ENCODE peak calls at places on chromosomes 12 and 14, in five cellular contexts. V, U, T, G and B are unnamed samples.

GRCh38 chr14:50410921-50411320 is 14.2 kb upstream of the CDKL1 start:
- DNase-seq in V (no peak), U (peak), T (no peak), G (no peak), B (no peak)

GRCh38 chr14:99158150-99158549 is 113.8 kb downstream of the BCL11B start:
- DNase-seq in V (peak), U (no peak), T (no peak), G (no peak), B (no peak)

GRCh38 chr12:92444763-92445162 is 258.0 kb upstream of the PLEKHG7 start:
- DNase-seq in V (no peak), U (no peak), T (no peak), G (no peak), B (no peak)

GRCh38 chr12:75585309-75585708 is 73.9 kb upstream of the KRR1 start:
- DNase-seq in V (peak), U (peak), T (no peak), G (no peak), B (no peak)

GRCh38 chr14:64012003-64012402 is 159.2 kb downstream of the SYNE2 start:
- DNase-seq in V (no peak), U (no peak), T (no peak), G (no peak), B (no peak)

GRCh38 chr12:87847147-87847546 is 182.1 kb downstream of the C12orf50 start:
- DNase-seq in V (no peak), U (no peak), T (no peak), G (no peak), B (no peak)

GRCh38 chr14:99035712-99036593 is 236.0 kb downstream of the BCL11B start:
- DNase-seq in V (peak), U (peak), T (no peak), G (no peak), B (no peak)

GRCh38 chr12:91722072-91722471 is 423.6 kb downstream of the BTG1 start:
- DNase-seq in V (no peak), U (no peak), T (no peak), G (no peak), B (no peak)

GRCh38 chr14:23605931-23606585 is 27.5 kb upstream of the JPH4 start:
- DNase-seq in V (no peak), U (peak), T (peak), G (no peak), B (no peak)

GRCh38 chr12:116717466-116718457 is 20.1 kb downstream of the SPRING1 start:
- DNase-seq in V (no peak), U (peak), T (no peak), G (peak), B (no peak)

GRCh38 chr12:108642899-108643654 is 9.4 kb upstream of the SELPLG start:
- DNase-seq in V (no peak), U (no peak), T (no peak), G (no peak), B (no peak)

GRCh38 chr12:65896743-65897142 is 72.5 kb downstream of the HMGA2 start:
- DNase-seq in V (no peak), U (no peak), T (no peak), G (no peak), B (no peak)

GRCh38 chr12:4506870-4507269 is 31.8 kb upstream of the RAD51AP1 start:
- DNase-seq in V (no peak), U (peak), T (peak), G (no peak), B (no peak)

GRCh38 chr12:52870361-52871290 is 21.8 kb upstream of the KRT78 start:
- DNase-seq in V (peak), U (peak), T (no peak), G (peak), B (peak)

GRCh38 chr12:102961488-102961801 is 4.0 kb downstream of the ASCL1 start:
- DNase-seq in V (no peak), U (no peak), T (no peak), G (no peak), B (no peak)

GRCh38 chr12:26056335-26056734 is 68.5 kb downstream of the BHLHE41 start:
- DNase-seq in V (peak), U (peak), T (no peak), G (no peak), B (no peak)

GRCh38 chr12:92079054-92079385 is 66.6 kb downstream of the BTG1 start:
- DNase-seq in V (no peak), U (no peak), T (no peak), G (no peak), B (no peak)

GRCh38 chr14:23327947-23328744 is 6.9 kb downstream of the PABPN1 start:
- DNase-seq in V (peak), U (peak), T (no peak), G (peak), B (peak)

GRCh38 chr12:61290473-61290872 is 969.7 kb upstream of the USP15 start:
- DNase-seq in V (no peak), U (no peak), T (no peak), G (no peak), B (no peak)

GRCh38 chr14:76186318-76187027 is 34.8 kb downstream of the GPATCH2L start:
- DNase-seq in V (no peak), U (no peak), T (peak), G (no peak), B (no peak)

GRCh38 chr14:76337619-76338545 is 38.1 kb upstream of the ESRRB start:
- DNase-seq in V (no peak), U (no peak), T (no peak), G (peak), B (no peak)

GRCh38 chr12:25852792-25853191 is 105.7 kb upstream of the RASSF8 start:
- DNase-seq in V (peak), U (peak), T (no peak), G (no peak), B (no peak)

GRCh38 chr12:96441811-96442210 is 41.6 kb upstream of the CDK17 start:
- DNase-seq in V (no peak), U (no peak), T (no peak), G (no peak), B (no peak)

GRCh38 chr12:24111101-24111500 is 161.6 kb upstream of the SOX5 start:
- DNase-seq in V (no peak), U (peak), T (no peak), G (no peak), B (no peak)

GRCh38 chr14:100747021-100747586 is 20.4 kb downstream of the DLK1 start:
- DNase-seq in V (peak), U (peak), T (no peak), G (no peak), B (no peak)

GRCh38 chr12:11728154-11728755 is 78.8 kb downstream of the ETV6 start:
- DNase-seq in V (no peak), U (no peak), T (no peak), G (no peak), B (no peak)

GRCh38 chr12:125187780-125188741 is 122.8 kb downstream of the AACS start:
- DNase-seq in V (no peak), U (no peak), T (no peak), G (no peak), B (no peak)

GRCh38 chr14:40417777-40418401 is 985.7 kb upstream of the FBXO33 start:
- DNase-seq in V (peak), U (no peak), T (no peak), G (peak), B (peak)

DNA sequence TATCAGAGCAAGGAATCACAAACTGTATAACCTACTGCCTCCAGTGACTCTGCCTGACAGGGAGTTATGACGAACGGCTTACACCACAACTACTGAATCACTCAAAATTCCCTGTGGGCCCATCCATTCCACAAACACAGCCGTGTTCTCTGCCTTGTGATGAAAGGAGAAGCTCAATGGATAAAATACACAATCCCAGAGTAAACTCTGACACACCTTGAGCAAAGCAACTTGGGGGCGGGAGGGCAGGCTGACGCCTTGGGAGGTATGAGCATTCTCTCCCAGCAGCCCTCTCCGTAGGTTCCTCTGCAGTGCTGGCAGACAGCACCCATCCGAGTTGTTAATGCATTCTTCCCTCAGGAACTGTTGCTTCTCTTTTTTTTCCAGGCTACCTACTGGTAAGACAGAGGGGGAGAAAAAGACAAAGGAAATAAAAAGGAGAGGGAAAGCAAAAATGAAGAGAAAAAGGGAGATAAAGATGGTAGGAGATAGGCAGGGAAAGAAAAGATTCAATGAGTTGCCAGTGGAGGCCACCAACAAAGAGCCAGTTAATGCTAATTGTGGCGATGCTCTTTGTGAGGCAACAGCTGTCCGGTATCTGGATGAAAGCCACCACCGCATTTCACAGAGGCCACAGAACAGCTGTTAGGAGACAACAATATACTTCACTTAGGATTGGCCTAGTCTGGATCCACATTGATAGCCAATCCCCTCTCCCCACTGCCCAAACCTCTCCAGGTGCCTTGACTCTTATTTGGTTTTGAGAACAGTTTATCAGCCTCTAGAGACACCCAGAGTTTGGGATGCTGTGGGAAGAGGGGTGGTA is 4.7 kb upstream of the DIO2 start:
- DNase-seq in V (peak), U (peak), T (no peak), G (no peak), B (no peak)
- TF ChIP-seq BHLHE40 in V (no peak), U (no peak), T (no peak), G (no peak), B (no peak)

DNA sequence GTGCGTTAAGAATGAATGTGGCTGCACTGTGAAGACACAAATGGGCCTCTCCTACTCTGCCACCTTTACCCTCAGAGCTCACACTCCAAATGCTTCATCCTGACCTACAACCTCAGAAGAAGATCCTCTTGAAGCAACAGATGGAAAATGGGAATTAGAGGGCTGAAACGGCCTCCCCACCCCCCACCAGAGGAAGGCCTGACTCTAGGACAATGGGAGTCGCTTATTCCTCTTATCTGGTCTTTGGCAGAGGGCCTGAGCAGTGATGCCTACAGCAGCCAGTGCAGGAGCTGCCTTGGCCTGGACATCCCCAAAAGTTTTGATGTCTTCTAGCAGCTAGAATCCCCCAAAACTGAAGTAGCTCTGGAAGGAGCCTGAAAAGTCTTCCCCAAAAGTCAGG is 29.2 kb downstream of the BTBD7 start:
- DNase-seq in V (no peak), U (no peak), T (no peak), G (no peak), B (peak)
- TF ChIP-seq BHLHE40 in V (no peak), U (no peak), T (no peak), G (no peak), B (no peak)

DNA sequence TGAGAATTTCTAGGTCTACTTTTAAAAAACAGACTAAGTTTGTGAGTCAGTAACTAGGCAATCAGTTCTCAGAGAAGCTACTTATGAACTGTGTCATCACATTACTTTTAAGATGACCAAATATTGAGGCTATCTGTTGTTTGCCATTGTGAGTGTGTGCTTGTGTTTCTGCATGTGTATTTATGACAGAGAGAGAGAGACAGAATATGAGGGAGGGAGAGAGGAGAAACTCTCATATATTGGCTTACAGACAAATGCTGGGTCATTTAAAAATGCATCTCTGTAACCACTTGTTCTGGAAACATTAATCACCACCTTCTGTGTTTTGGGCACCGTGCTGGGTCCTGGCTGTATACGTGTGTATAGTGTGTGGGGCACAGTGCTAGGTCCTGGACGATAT is 161.5 kb upstream of the FRMD6 start:
- DNase-seq in V (peak), U (peak), T (no peak), G (no peak), B (no peak)
- TF ChIP-seq BHLHE40 in V (no peak), U (no peak), T (no peak), G (no peak), B (no peak)

GRCh38 chr12:77947326-77947725 is 116.6 kb downstream of the NAV3 start:
- DNase-seq in V (peak), U (peak), T (no peak), G (no peak), B (no peak)
- TF ChIP-seq BHLHE40 in V (no peak), U (peak), T (no peak), G (no peak), B (no peak)

GRCh38 chr12:129902371-129903091 is 1.3 kb downstream of the TMEM132D start:
- DNase-seq in V (no peak), U (no peak), T (no peak), G (no peak), B (no peak)

GRCh38 chr12:129903956-129904769 is at the start of gene TMEM132D:
- DNase-seq in V (no peak), U (no peak), T (no peak), G (no peak), B (no peak)

GRCh38 chr12:129903092-129903945 is 506 bp downstream of the TMEM132D start:
- DNase-seq in V (no peak), U (no peak), T (no peak), G (no peak), B (no peak)

GRCh38 chr12:129900306-129900705 is 3.5 kb downstream of the TMEM132D start:
- DNase-seq in V (no peak), U (no peak), T (no peak), G (no peak), B (no peak)

GRCh38 chr12:129901256-129901655 is 2.6 kb downstream of the TMEM132D start:
- DNase-seq in V (no peak), U (no peak), T (no peak), G (no peak), B (no peak)
- TF ChIP-seq BHLHE40 in V (no peak), U (no peak), T (no peak), G (no peak), B (no peak)

GRCh38 chr12:6526766-6527525 is 7.4 kb upstream of the GAPDH start:
- DNase-seq in V (no peak), U (no peak), T (no peak), G (no peak), B (no peak)

GRCh38 chr12:6529291-6529737 is 5.0 kb upstream of the GAPDH start:
- DNase-seq in V (no peak), U (no peak), T (no peak), G (no peak), B (no peak)

GRCh38 chr12:6527711-6528110 is 6.6 kb upstream of the GAPDH start:
- DNase-seq in V (no peak), U (no peak), T (no peak), G (no peak), B (no peak)

GRCh38 chr12:6530576-6531260 is 3.6 kb upstream of the GAPDH start:
- DNase-seq in V (no peak), U (no peak), T (no peak), G (no peak), B (no peak)

DNA sequence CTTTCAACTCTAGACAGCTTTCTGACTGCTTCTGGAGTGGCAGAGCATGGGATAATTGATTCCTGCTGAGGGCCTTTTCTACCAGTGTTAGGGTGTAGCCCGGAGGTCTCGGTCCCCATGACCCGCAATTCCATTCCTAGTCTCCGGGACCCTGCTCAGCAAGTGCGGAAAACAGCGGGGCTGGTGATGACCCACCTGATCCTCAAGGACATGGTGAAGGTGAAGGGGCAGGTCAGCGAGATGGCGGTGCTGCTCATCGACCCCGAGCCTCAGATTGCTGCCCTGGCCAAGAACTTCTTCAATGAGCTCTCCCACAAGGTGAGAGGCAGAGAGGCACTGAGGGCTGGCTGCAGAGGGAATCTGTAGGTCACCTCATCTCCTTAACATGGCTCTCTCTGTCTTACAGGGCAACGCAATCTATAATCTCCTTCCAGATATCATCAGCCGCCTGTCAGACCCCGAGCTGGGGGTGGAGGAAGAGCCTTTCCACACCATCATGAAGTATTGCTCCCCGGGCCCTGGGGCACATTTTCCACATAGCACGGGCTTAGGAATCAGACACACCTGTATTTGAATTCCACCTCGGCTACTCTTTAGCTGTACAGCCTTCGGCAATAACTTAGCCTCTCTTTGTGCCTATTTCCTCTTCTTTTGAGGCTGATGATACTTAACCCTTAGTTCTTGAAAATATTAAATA is 5.6 kb upstream of the GAPDH start:
- DNase-seq in V (no peak), U (no peak), T (no peak), G (no peak), B (no peak)
- TF ChIP-seq BHLHE40 in V (no peak), U (no peak), T (no peak), G (no peak), B (no peak)

GRCh38 chr14:61342941-61343340 is 21.6 kb downstream of the PRKCH start:
- DNase-seq in V (no peak), U (no peak), T (no peak), G (no peak), B (peak)

GRCh38 chr14:61341275-61342210 is 20.2 kb downstream of the PRKCH start:
- DNase-seq in V (no peak), U (no peak), T (no peak), G (no peak), B (no peak)

GRCh38 chr14:61343991-61344405 is 22.6 kb downstream of the PRKCH start:
- DNase-seq in V (no peak), U (no peak), T (no peak), G (no peak), B (no peak)

GRCh38 chr14:61343471-61343870 is 22.1 kb downstream of the PRKCH start:
- DNase-seq in V (no peak), U (no peak), T (no peak), G (no peak), B (no peak)

DNA sequence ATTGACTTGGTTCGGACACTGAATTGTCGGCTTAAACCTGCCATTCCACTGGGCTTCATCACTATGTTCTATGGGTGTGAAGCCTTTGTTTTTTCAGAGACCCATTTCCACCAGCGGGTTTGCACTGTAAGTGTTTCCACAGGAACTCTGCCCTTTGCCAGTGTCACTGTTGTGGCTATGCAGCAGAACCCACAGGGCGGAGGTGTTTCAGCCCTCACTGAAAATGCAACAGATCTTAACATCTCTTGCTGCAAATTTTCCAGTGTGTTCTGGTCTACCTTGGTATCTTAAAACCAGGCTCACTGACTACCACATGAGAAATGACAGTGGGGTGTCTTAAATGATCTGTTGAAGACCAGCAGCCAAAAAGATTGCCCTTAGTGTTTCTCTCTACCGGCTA is 21.1 kb downstream of the PRKCH start:
- DNase-seq in V (no peak), U (no peak), T (peak), G (no peak), B (no peak)
- TF ChIP-seq BHLHE40 in V (no peak), U (no peak), T (no peak), G (no peak), B (no peak)

GRCh38 chr14:83548061-83548839 is 1981.7 kb upstream of the FLRT2 start:
- DNase-seq in V (no peak), U (peak), T (no peak), G (no peak), B (no peak)
- TF ChIP-seq BHLHE40 in V (no peak), U (no peak), T (no peak), G (no peak), B (no peak)